ENCODE peak calls at places on chromosomes 11 and 22, in four cellular contexts. F is WTC11, H is DND-41, M is NCI-H1436 treated with DMSO at 0.1 percent for 48 hours. C is an unnamed sample.
A peak's percentile ranks its signal among the peaks of the same experiment; 100 is the strongest.

GRCh38 chr11:86812322-86812670 is 12.0 kb downstream of the PRSS23 start:
- DNase-seq in F (no peak), H (no peak), M (no peak), C (no peak)

GRCh38 chr22:45235101-45235777 is 5.5 kb downstream of the KIAA0930 start:
- DNase-seq in F (no peak), H (no peak), M (no peak), C (no peak)

GRCh38 chr22:40300884-40301672 is 45.2 kb upstream of the ADSL start:
- DNase-seq in F (no peak), H (no peak), M (no peak), C (no peak)

GRCh38 chr11:28838741-28839140 is 730.6 kb downstream of the METTL15 start:
- DNase-seq in F (no peak), H (no peak), M (no peak), C (no peak)

GRCh38 chr11:108818971-108819370 is 154.1 kb downstream of the DDX10 start:
- DNase-seq in F (no peak), H (no peak), M (no peak), C (no peak)

GRCh38 chr11:61532136-61533038 is 23.8 kb downstream of the LRRC10B start:
- DNase-seq in F (peak; percentile 77), H (peak; percentile 51), M (no peak), C (no peak)

GRCh38 chr11:116787436-116787785 is 412 bp downstream of the ZPR1 start:
- DNase-seq in F (no peak), H (no peak), M (no peak), C (no peak)

GRCh38 chr22:30004689-30005088 is 75.6 kb upstream of the HORMAD2 start:
- DNase-seq in F (no peak), H (no peak), M (no peak), C (no peak)

GRCh38 chr11:105937331-105937730 is 84.7 kb downstream of the MSANTD4 start:
- DNase-seq in F (no peak), H (no peak), M (no peak), C (no peak)

GRCh38 chr11:106001304-106002012 is 20.6 kb downstream of the MSANTD4 start:
- DNase-seq in F (no peak), H (no peak), M (no peak), C (no peak)